ENCODE peak calls at places on chromosome 17, in six cellular contexts. D is T-helper 9 cell; Q is stimulated activated CD8-positive, alpha-beta memory T cell treated with anti-CD3 and anti-CD28 coated beads, Interleukin-4, amount 100 ng/mL, for 4 hours; N is heart right ventricle; P is stimulated activated CD4-positive, alpha-beta T cell treated with anti-CD3 and anti-CD28 coated beads, TNF-alpha, amount 100 ng/mL, for 48 hours; C is NCI-H1105. G is an unnamed sample.

GRCh38 chr17:73156166-73156840 is 8.5 kb upstream of the SSTR2 start:
- DNase-seq in D (peak), Q (peak), N (peak), P (peak), C (no peak), G (no peak)

GRCh38 chr17:4599505-4600281 is 15.4 kb downstream of the SMTNL2 start:
- DNase-seq in D (no peak), Q (no peak), N (no peak), P (no peak), C (no peak), G (no peak)

GRCh38 chr17:67922503-67922902 is 73.8 kb downstream of the C17orf58 start:
- DNase-seq in D (no peak), Q (no peak), N (no peak), P (no peak), C (no peak), G (no peak)

GRCh38 chr17:35726609-35727460 is 4.6 kb upstream of the RASL10B start:
- DNase-seq in D (no peak), Q (no peak), N (peak), P (no peak), C (no peak), G (no peak)

GRCh38 chr17:44219126-44219635 is 294 bp downstream of the UBTF start:
- DNase-seq in D (peak), Q (no peak), N (peak), P (peak), C (peak), G (peak)

GRCh38 chr17:17595755-17596154 is 4.2 kb upstream of the PEMT start:
- DNase-seq in D (no peak), Q (no peak), N (no peak), P (no peak), C (no peak), G (no peak)

GRCh38 chr17:33012522-33013033 is 20.9 kb downstream of the SPACA3 start:
- DNase-seq in D (no peak), Q (no peak), N (no peak), P (no peak), C (no peak), G (no peak)

GRCh38 chr17:75922173-75922961 is 17.7 kb upstream of the MRPL38 start:
- DNase-seq in D (no peak), Q (no peak), N (no peak), P (no peak), C (no peak), G (no peak)

GRCh38 chr17:11122908-11123307 is 118.1 kb upstream of the SHISA6 start:
- DNase-seq in D (no peak), Q (no peak), N (peak), P (no peak), C (no peak), G (no peak)

GRCh38 chr17:42584880-42585279 is 7.4 kb upstream of the PSMC3IP start:
- DNase-seq in D (no peak), Q (no peak), N (no peak), P (no peak), C (no peak), G (peak)

GRCh38 chr17:40109471-40109824 is 9.1 kb upstream of the NR1D1 start:
- DNase-seq in D (no peak), Q (no peak), N (no peak), P (no peak), C (no peak), G (no peak)

GRCh38 chr17:76353599-76354316 is at the start of gene PRPSAP1:
- DNase-seq in D (peak), Q (peak), N (peak), P (peak), C (peak), G (peak)

GRCh38 chr17:15457723-15458094 is 9.7 kb downstream of the CDRT4 start:
- DNase-seq in D (no peak), Q (no peak), N (no peak), P (no peak), C (no peak), G (peak)

GRCh38 chr17:2835791-2836190 is 39.6 kb downstream of the RAP1GAP2 start:
- DNase-seq in D (no peak), Q (no peak), N (no peak), P (no peak), C (no peak), G (no peak)

GRCh38 chr17:38728290-38728831 is 1.8 kb upstream of the CISD3 start:
- DNase-seq in D (peak), Q (no peak), N (no peak), P (no peak), C (no peak), G (no peak)

GRCh38 chr17:80116923-80117380 is 15.6 kb downstream of the GAA start:
- DNase-seq in D (no peak), Q (no peak), N (no peak), P (no peak), C (no peak), G (no peak)

GRCh38 chr17:65230040-65230439 is 92.9 kb downstream of the RGS9 start:
- DNase-seq in D (no peak), Q (no peak), N (no peak), P (no peak), C (no peak), G (no peak)

GRCh38 chr17:48599373-48599772 is 5.4 kb downstream of the HOXB6 start:
- DNase-seq in D (no peak), Q (no peak), N (no peak), P (no peak), C (no peak), G (no peak)

GRCh38 chr17:28727727-28728363 is 743 bp upstream of the NEK8 start:
- DNase-seq in D (peak), Q (peak), N (peak), P (peak), C (peak), G (peak)

GRCh38 chr17:82160081-82160480 is 52.6 kb downstream of the CCDC57 start:
- DNase-seq in D (no peak), Q (no peak), N (no peak), P (no peak), C (no peak), G (no peak)

GRCh38 chr17:47745037-47745380 is 12.0 kb downstream of the TBX21 start:
- DNase-seq in D (no peak), Q (no peak), N (no peak), P (no peak), C (no peak), G (no peak)

GRCh38 chr17:9971991-9972390 is 66.9 kb upstream of the RCVRN start:
- DNase-seq in D (no peak), Q (no peak), N (peak), P (no peak), C (no peak), G (no peak)

GRCh38 chr17:47847341-47848197 is 3.4 kb downstream of the SP6 start:
- DNase-seq in D (no peak), Q (no peak), N (no peak), P (no peak), C (no peak), G (no peak)

GRCh38 chr17:80765241-80766022 is 220.8 kb downstream of the RPTOR start:
- DNase-seq in D (no peak), Q (no peak), N (no peak), P (no peak), C (no peak), G (no peak)

GRCh38 chr17:343875-344752 is 8.5 kb downstream of the RPH3AL start:
- DNase-seq in D (no peak), Q (no peak), N (no peak), P (no peak), C (no peak), G (no peak)

GRCh38 chr17:81400154-81400938 is 5.1 kb downstream of the BAHCC1 start:
- DNase-seq in D (no peak), Q (no peak), N (no peak), P (no peak), C (no peak), G (no peak)

GRCh38 chr17:64309710-64310109 is 46.6 kb upstream of the TEX2 start:
- DNase-seq in D (no peak), Q (no peak), N (no peak), P (no peak), C (no peak), G (no peak)

G was measured in breast epithelium.